ENCODE peak calls at places on chromosome 2, in four cellular contexts. X, J, M and U are unnamed samples.

GRCh38 chr2:180980943-180981898 is 816 bp downstream of the UBE2E3 start:
- DNase-seq in X (peak; percentile 47), J (peak; percentile 29), M (peak; percentile 51), U (peak; percentile 41)

GRCh38 chr2:191184457-191184856 is 33.7 kb upstream of the STAT4 start:
- DNase-seq in X (no peak), J (no peak), M (no peak), U (no peak)

GRCh38 chr2:15938803-15939555 is 1.4 kb upstream of the MYCN start:
- DNase-seq in X (no peak), J (no peak), M (no peak), U (no peak)

GRCh38 chr2:170313636-170314348 is 135.8 kb downstream of the MYO3B start:
- DNase-seq in X (peak; percentile 7), J (no peak), M (no peak), U (no peak)

GRCh38 chr2:44477657-44478414 is 116.1 kb downstream of the CAMKMT start:
- DNase-seq in X (no peak), J (no peak), M (no peak), U (no peak)

GRCh38 chr2:217900010-217900779 is 102.6 kb downstream of the TNS1 start:
- DNase-seq in X (no peak), J (no peak), M (no peak), U (no peak)

GRCh38 chr2:23499419-23499818 is 114.4 kb downstream of the KLHL29 start:
- DNase-seq in X (peak; percentile 69), J (peak; percentile 51), M (no peak), U (no peak)

GRCh38 chr2:2827691-2828315 is 496.7 kb upstream of the MYT1L start:
- DNase-seq in X (no peak), J (no peak), M (no peak), U (no peak)

GRCh38 chr2:129779783-129780182 is 199.7 kb upstream of the RAB6C start:
- DNase-seq in X (no peak), J (no peak), M (no peak), U (no peak)

GRCh38 chr2:2889141-2889540 is 488.5 kb downstream of the EIPR1 start:
- DNase-seq in X (no peak), J (no peak), M (no peak), U (no peak)

GRCh38 chr2:150282821-150283309 is 204.6 kb downstream of the RND3 start:
- DNase-seq in X (no peak), J (peak; percentile 15), M (no peak), U (no peak)

GRCh38 chr2:37283207-37283606 is 41.4 kb downstream of the PRKD3 start:
- DNase-seq in X (peak; percentile 75), J (no peak), M (no peak), U (no peak)

GRCh38 chr2:148909114-148909513 is 34.1 kb downstream of the KIF5C start:
- DNase-seq in X (peak; percentile 22), J (peak; percentile 31), M (no peak), U (no peak)

GRCh38 chr2:39437522-39438296 is 624 bp upstream of the MAP4K3 start:
- DNase-seq in X (peak; percentile 72), J (peak; percentile 29), M (peak; percentile 59), U (peak; percentile 57)

GRCh38 chr2:231632559-231633142 is 40.0 kb downstream of the TEX44 start:
- DNase-seq in X (peak; percentile 59), J (no peak), M (no peak), U (peak; percentile 11)

GRCh38 chr2:231671617-231672350 is 36.5 kb upstream of the PTMA start:
- DNase-seq in X (no peak), J (no peak), M (peak; percentile 80), U (peak; percentile 70)

GRCh38 chr2:13000644-13001375 is 284.1 kb downstream of the TRIB2 start:
- DNase-seq in X (no peak), J (no peak), M (no peak), U (no peak)

GRCh38 chr2:233821196-233821595 is 33.1 kb downstream of the HJURP start:
- DNase-seq in X (no peak), J (no peak), M (no peak), U (no peak)

DNA sequence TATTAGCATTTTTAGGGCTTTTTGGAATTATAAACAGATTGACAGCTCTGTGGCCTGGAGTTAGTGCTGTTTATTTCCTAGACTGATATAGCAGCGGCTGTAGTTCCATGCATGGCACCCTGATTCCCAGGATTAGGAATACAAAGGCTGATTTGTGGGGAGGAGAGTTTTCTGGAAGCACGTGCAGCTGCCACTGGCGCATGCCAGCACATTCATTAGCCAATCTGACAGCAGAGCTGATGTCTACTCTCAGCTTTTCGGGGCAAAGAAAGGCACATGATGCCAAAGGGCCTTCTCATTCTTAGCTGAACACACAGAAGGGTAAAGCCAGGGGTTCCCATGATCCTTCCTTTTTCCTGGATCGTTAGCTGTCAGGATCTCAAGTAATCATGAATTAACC is 45.7 kb upstream of the RAPH1 start:
- DNase-seq in X (no peak), J (no peak), M (no peak), U (no peak)
- TF ChIP-seq CTCF in X (no peak), J (no peak), M (no peak), U (no peak)

GRCh38 chr2:220678943-220679342 is 893.2 kb downstream of the EPHA4 start:
- DNase-seq in X (no peak), J (no peak), M (no peak), U (no peak)

GRCh38 chr2:220687231-220687843 is 884.8 kb downstream of the EPHA4 start:
- DNase-seq in X (peak; percentile 68), J (peak; percentile 64), M (peak; percentile 68), U (peak; percentile 41)

GRCh38 chr2:220684099-220684498 is 888.0 kb downstream of the EPHA4 start:
- DNase-seq in X (no peak), J (no peak), M (no peak), U (no peak)

GRCh38 chr2:220676695-220677094 is 895.4 kb downstream of the EPHA4 start:
- DNase-seq in X (no peak), J (no peak), M (no peak), U (no peak)

DNA sequence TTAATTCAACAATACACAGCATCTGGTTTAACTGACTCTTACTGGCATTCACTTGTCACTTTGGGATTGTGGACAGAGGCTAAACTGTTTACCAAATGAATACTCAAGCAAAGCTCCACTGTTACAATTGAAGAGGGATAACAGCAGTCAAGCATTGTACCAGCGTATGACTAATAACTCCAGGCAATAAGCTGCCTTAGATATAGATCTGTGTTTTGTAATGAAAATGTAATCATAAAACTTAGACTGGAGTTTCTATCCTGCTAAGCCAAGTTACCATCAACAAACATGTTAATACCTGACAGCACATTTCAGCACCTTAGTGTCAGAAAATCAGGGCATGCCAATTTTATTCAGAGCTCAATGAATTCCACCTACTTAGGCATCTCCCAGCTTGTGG is 889.5 kb downstream of the EPHA4 start:
- DNase-seq in X (peak; percentile 10), J (no peak), M (no peak), U (no peak)
- TF ChIP-seq CTCF in X (no peak), J (no peak), M (no peak), U (no peak)

DNA sequence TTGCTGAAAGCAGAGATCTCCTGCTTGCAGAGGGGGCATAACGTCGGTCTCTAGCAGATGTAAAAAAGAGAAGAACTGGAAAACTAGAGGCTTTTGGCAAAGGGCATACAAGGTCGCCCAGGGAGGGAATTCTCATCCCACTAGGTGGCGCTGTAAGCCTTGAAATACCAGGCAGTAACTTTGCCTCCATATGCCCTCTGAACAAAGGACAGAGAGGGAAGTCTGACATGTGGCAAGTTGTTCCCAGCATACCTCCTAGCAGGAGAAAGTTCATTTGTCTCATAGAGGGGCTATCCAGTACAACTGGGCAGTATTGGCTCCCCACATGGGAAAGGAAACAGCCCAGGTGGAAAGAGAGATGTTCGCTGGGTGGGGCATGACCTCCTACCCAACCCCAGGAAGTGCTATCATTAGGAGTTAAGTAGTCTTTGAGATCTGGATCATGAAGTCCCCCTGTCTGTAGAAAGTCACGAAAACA is 40.0 kb downstream of the STK17B start:
- DNase-seq in X (peak; percentile 73), J (peak; percentile 29), M (peak; percentile 59), U (no peak)
- TF ChIP-seq CTCF in X (peak; percentile 68), J (peak; percentile 18), M (peak; percentile 34), U (peak; percentile 22)

GRCh38 chr2:14927021-14927564 is 294.6 kb downstream of the LRATD1 start:
- DNase-seq in X (no peak), J (no peak), M (no peak), U (no peak)
- TF ChIP-seq CTCF in X (no peak), J (no peak), M (no peak), U (no peak)

GRCh38 chr2:121184248-121184862 is 100.6 kb downstream of the TFCP2L1 start:
- DNase-seq in X (peak; percentile 34), J (no peak), M (no peak), U (peak; percentile 9)
- TF ChIP-seq CTCF in X (no peak), J (no peak), M (no peak), U (no peak)

GRCh38 chr2:46988733-46989481 is 73.3 kb upstream of the MCFD2 start:
- DNase-seq in X (no peak), J (no peak), M (no peak), U (no peak)

GRCh38 chr2:46988230-46988629 is 72.6 kb upstream of the MCFD2 start:
- DNase-seq in X (no peak), J (no peak), M (no peak), U (no peak)

GRCh38 chr2:46991985-46992384 is 76.4 kb upstream of the MCFD2 start:
- DNase-seq in X (no peak), J (no peak), M (no peak), U (no peak)

GRCh38 chr2:46990231-46990588 is 74.6 kb upstream of the MCFD2 start:
- DNase-seq in X (no peak), J (no peak), M (no peak), U (no peak)

GRCh38 chr2:46989491-46990230 is 74.1 kb upstream of the MCFD2 start:
- DNase-seq in X (no peak), J (no peak), M (no peak), U (no peak)
- TF ChIP-seq CTCF in X (no peak), J (no peak), M (no peak), U (no peak)

GRCh38 chr2:164840930-164841718 is 499 bp downstream of the COBLL1 start:
- DNase-seq in X (peak; percentile 76), J (peak; percentile 77), M (peak; percentile 89), U (peak; percentile 43)
- TF ChIP-seq CTCF in X (no peak), J (peak; percentile 18), M (no peak), U (no peak)

GRCh38 chr2:127526142-127526939 is at the start of gene IWS1:
- DNase-seq in X (peak; percentile 97), J (peak; percentile 96), M (peak; percentile 95), U (peak; percentile 95)
- TF ChIP-seq CTCF in X (no peak), J (peak; percentile 36), M (no peak), U (no peak)

GRCh38 chr2:154608438-154608837 is 90.1 kb upstream of the KCNJ3 start:
- DNase-seq in X (no peak), J (no peak), M (no peak), U (no peak)

GRCh38 chr2:154600931-154601494 is 97.5 kb upstream of the KCNJ3 start:
- DNase-seq in X (no peak), J (no peak), M (no peak), U (no peak)

GRCh38 chr2:154599189-154599588 is 99.3 kb upstream of the KCNJ3 start:
- DNase-seq in X (no peak), J (no peak), M (no peak), U (no peak)

GRCh38 chr2:154603682-154604081 is 94.8 kb upstream of the KCNJ3 start:
- DNase-seq in X (no peak), J (no peak), M (no peak), U (no peak)
- TF ChIP-seq CTCF in X (no peak), J (no peak), M (no peak), U (no peak)